ENCODE peak calls at places on chromosome 20, in six cellular contexts. L, C, V, M, A and N are unnamed samples.

GRCh38 chr20:16279320-16279719 is 293.9 kb downstream of the KIF16B start:
- DNase-seq in L (no peak), C (no peak), V (no peak), M (no peak), A (no peak), N (peak)

GRCh38 chr20:25361287-25361683 is 29.4 kb downstream of the ABHD12 start:
- DNase-seq in L (no peak), C (no peak), V (no peak), M (no peak), A (peak), N (no peak)

GRCh38 chr20:13301596-13301995 is 80.5 kb downstream of the ISM1 start:
- DNase-seq in L (no peak), C (no peak), V (no peak), M (no peak), A (no peak), N (no peak)

GRCh38 chr20:3586111-3586510 is 77.1 kb downstream of the GFRA4 start:
- DNase-seq in L (no peak), C (no peak), V (no peak), M (no peak), A (no peak), N (no peak)

GRCh38 chr20:32359633-32360332 is 1.7 kb downstream of the ASXL1 start:
- DNase-seq in L (no peak), C (no peak), V (no peak), M (peak), A (peak), N (no peak)

GRCh38 chr20:9068896-9069663 is at the start of gene PLCB4:
- DNase-seq in L (no peak), C (peak), V (peak), M (no peak), A (peak), N (peak)

GRCh38 chr20:58308680-58309527 is 611 bp upstream of the RAB22A start:
- DNase-seq in L (peak), C (peak), V (peak), M (peak), A (peak), N (peak)

GRCh38 chr20:34129518-34130162 is 17.6 kb upstream of the EIF2S2 start:
- DNase-seq in L (no peak), C (peak), V (peak), M (peak), A (peak), N (peak)

GRCh38 chr20:48265791-48266190 is 480.5 kb upstream of the SULF2 start:
- DNase-seq in L (no peak), C (no peak), V (no peak), M (no peak), A (no peak), N (no peak)

GRCh38 chr20:13610205-13610604 is 28.5 kb downstream of the TASP1 start:
- DNase-seq in L (no peak), C (no peak), V (no peak), M (no peak), A (no peak), N (peak)

DNA sequence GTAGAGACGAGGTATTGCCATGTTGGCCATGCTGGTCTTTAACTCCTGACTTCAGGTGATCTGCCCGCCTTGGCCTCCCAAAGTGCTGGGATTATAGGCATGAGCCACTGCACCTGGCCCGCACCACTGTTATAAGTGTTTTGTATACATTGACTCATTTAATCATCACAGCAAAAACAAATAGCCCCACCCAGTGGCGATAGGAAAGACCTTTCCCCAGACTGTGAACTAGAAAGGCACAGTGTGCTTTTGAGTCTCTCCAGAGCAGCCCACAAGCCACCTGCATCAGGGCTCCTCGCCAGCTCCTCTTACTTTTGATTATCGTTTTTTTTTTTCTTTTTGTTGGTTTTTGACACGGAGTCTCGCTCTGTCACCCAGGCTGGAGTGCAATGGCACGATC is 27.9 kb upstream of the ZFP64 start:
- DNase-seq in L (no peak), C (no peak), V (no peak), M (no peak), A (no peak), N (no peak)
- TF ChIP-seq CTCF in L (no peak), C (no peak), V (no peak), M (no peak), A (no peak), N (no peak)

GRCh38 chr20:4999788-5000187 is 1.5 kb downstream of the SLC23A2 start:
- DNase-seq in L (no peak), C (no peak), V (no peak), M (no peak), A (no peak), N (no peak)

GRCh38 chr20:5000263-5001173 is 792 bp downstream of the SLC23A2 start:
- DNase-seq in L (peak), C (peak), V (peak), M (peak), A (no peak), N (peak)

GRCh38 chr20:4997207-4997606 is 4.1 kb downstream of the SLC23A2 start:
- DNase-seq in L (no peak), C (no peak), V (no peak), M (no peak), A (no peak), N (no peak)

GRCh38 chr20:5001174-5002076 is at the start of gene SLC23A2:
- DNase-seq in L (no peak), C (peak), V (peak), M (peak), A (no peak), N (peak)

GRCh38 chr20:4998160-4998651 is 3.1 kb downstream of the SLC23A2 start:
- DNase-seq in L (no peak), C (no peak), V (no peak), M (peak), A (no peak), N (no peak)
- TF ChIP-seq CTCF in L (no peak), C (no peak), V (peak), M (no peak), A (peak), N (peak)

GRCh38 chr20:50980851-50981713 is 22.5 kb downstream of the MOCS3 start:
- DNase-seq in L (no peak), C (no peak), V (peak), M (peak), A (peak), N (peak)
- TF ChIP-seq CTCF in L (peak), C (peak), V (peak), M (peak), A (peak), N (peak)

DNA sequence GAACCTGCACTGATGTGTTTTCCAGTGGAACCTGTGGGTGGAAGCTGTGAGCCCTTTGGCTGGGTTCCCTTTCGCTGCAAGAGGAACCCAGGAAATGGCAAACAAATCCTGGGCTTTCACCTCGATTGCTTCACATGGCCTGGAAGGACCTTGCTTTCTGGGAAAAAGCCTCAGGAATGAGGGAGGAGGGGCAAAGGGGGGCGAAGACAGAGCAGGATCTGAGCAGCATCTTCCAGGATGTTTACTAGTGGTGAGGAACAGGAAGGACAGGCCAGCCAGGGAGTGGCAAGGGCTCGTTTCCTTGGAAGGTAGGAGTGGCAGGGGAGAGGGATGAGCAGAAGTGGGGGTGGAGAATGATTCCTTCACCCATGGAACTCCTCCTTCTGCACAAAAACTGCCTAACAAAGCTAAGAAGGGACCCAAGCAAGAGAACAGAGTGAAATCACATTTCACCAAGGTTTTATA is 5.9 kb downstream of the SLC2A10 start:
- DNase-seq in L (peak), C (no peak), V (no peak), M (no peak), A (peak), N (peak)
- TF ChIP-seq CTCF in L (peak), C (no peak), V (no peak), M (no peak), A (peak), N (peak)

GRCh38 chr20:35298264-35298663 is 6.0 kb upstream of the FAM83C start:
- DNase-seq in L (no peak), C (no peak), V (no peak), M (no peak), A (no peak), N (no peak)
- TF ChIP-seq CTCF in L (no peak), C (no peak), V (no peak), M (no peak), A (no peak), N (no peak)

DNA sequence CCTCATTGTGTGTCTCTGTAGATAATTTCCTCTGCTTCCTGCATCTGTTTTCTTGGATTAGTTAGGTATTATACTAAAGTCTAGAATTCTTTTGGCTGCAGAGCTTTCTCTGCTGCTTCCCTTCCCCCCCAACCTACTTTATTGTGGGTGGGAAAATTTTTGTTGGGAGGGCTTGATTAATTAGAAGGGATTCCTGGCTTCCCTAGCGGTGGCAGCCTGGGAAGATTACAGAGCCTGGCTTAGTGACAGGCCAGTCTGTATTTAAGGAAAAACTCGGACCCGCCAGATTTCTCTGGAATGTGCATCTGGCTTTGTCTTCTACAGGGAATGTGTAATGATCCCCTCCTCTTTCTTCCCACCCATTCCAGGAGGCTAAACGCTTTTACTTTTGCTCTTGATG is 31.2 kb downstream of the SLX4IP start:
- DNase-seq in L (no peak), C (no peak), V (no peak), M (no peak), A (peak), N (peak)
- TF ChIP-seq CTCF in L (no peak), C (no peak), V (no peak), M (no peak), A (no peak), N (no peak)

GRCh38 chr20:7358670-7359069 is 581.6 kb downstream of the HAO1 start:
- DNase-seq in L (no peak), C (no peak), V (no peak), M (no peak), A (no peak), N (peak)
- TF ChIP-seq CTCF in L (no peak), C (no peak), V (peak), M (no peak), A (peak), N (peak)

GRCh38 chr20:21702553-21703467 is 2.7 kb upstream of the PAX1 start:
- DNase-seq in L (peak), C (peak), V (peak), M (no peak), A (peak), N (peak)
- TF ChIP-seq CTCF in L (no peak), C (peak), V (peak), M (no peak), A (peak), N (peak)

DNA sequence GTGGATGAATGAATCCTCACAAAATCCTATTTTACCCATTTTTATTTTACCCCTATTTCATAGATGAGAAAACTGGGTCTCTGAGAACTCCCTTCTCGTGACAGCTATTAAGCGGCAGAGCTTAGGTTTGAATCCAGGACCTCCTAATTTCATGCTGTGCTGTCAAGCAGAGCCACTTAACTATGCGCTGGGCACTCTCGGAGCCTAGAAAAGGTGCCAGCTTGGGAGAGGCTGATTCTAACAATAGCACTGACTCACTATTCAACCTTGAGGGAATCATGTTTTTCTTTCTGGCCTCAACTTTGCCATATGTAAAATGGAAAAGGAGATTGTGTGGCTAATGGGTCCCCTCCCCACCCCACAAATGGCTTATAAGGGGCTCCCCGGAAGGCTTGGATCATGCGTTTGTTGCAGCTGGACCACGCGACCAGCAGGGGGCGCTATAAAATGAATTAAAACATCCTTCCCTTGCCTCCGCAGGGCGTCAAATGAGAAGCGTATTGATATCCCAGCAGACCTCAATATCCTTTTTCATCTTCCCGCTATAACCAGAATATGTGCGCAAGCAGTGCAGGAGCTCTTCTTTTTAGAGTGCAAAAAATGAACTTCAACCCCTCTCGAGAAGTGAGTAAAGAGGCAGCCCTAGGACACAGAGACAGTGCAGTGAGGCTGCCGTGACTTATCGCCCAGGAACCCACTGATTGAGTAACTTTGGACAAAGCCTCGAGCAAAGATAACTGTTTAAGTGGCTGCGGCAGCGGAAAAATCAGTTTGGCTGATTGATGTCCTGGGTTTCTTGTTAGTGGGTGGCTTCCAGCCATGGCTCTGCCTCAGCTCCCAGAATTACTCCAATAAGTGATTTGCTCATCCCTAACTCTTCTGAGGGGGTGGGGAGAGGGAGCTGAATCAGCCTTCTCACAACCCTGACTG is 12.9 kb upstream of the PDYN start:
- DNase-seq in L (no peak), C (no peak), V (no peak), M (peak), A (peak), N (peak)
- TF ChIP-seq CTCF in L (peak), C (peak), V (peak), M (peak), A (peak), N (peak)

GRCh38 chr20:22456109-22456508 is 128.3 kb downstream of the FOXA2 start:
- DNase-seq in L (no peak), C (no peak), V (no peak), M (no peak), A (no peak), N (no peak)

GRCh38 chr20:22455259-22455658 is 129.1 kb downstream of the FOXA2 start:
- DNase-seq in L (no peak), C (no peak), V (no peak), M (no peak), A (no peak), N (no peak)

GRCh38 chr20:22450540-22450939 is 133.8 kb downstream of the FOXA2 start:
- DNase-seq in L (no peak), C (no peak), V (no peak), M (no peak), A (no peak), N (no peak)

GRCh38 chr20:22452442-22453011 is 131.8 kb downstream of the FOXA2 start:
- DNase-seq in L (no peak), C (no peak), V (no peak), M (no peak), A (no peak), N (no peak)

GRCh38 chr20:22453244-22454080 is 130.9 kb downstream of the FOXA2 start:
- DNase-seq in L (no peak), C (no peak), V (no peak), M (no peak), A (peak), N (no peak)
- TF ChIP-seq CTCF in L (no peak), C (peak), V (peak), M (no peak), A (peak), N (peak)